ENCODE peak calls at places on chromosomes 16 and 17, in eight cellular contexts. Z is head of caudate nucleus; S is NCI-H460; E is MCF 10A; K is ELR; F is activated naive CD4-positive, alpha-beta T cell; B is CD4-positive, alpha-beta T cell; V is H1. Y is an unnamed sample.

GRCh38 chr17:73293480-73293911 is 18.3 kb downstream of the CDC42EP4 start:
- DNase-seq in Z (peak; percentile 56), E (peak; percentile 93), S (no peak), B (no peak), V (no peak), K (peak; percentile 90), F (no peak), Y (no peak)

GRCh38 chr17:82592289-82592683 is 56.0 kb downstream of the WDR45B start:
- DNase-seq in V (no peak), F (no peak), E (no peak), Z (no peak), B (no peak), S (no peak), K (no peak), Y (no peak)

GRCh38 chr16:75742424-75743047 is 16.2 kb upstream of the CPHXL start:
- DNase-seq in K (peak; percentile 36), S (no peak), E (peak; percentile 18), V (no peak), Z (no peak), F (no peak), B (no peak), Y (no peak)

GRCh38 chr16:81786321-81786720 is 7.2 kb downstream of the PLCG2 start:
- DNase-seq in B (no peak), V (no peak), F (no peak), E (no peak), S (no peak), Z (no peak), K (peak; percentile 38), Y (no peak)

GRCh38 chr17:79518330-79519151 is 92.3 kb downstream of the RBFOX3 start:
- DNase-seq in B (no peak), S (no peak), F (no peak), E (no peak), Z (no peak), V (no peak), K (no peak), Y (no peak)

GRCh38 chr17:19335951-19336631 is 26.4 kb downstream of the B9D1 start:
- DNase-seq in F (no peak), Z (no peak), K (no peak), E (no peak), B (no peak), V (no peak), S (no peak), Y (no peak)

GRCh38 chr17:70034158-70034557 is 40.9 kb upstream of the KCNJ16 start:
- DNase-seq in E (no peak), F (no peak), S (no peak), V (no peak), B (no peak), Z (no peak), K (no peak), Y (no peak)

GRCh38 chr16:75265911-75266701 is 14.7 kb upstream of the BCAR1 start:
- DNase-seq in Z (peak; percentile 59), B (no peak), F (no peak), S (peak; percentile 58), E (peak; percentile 65), K (peak; percentile 87), V (peak; percentile 93), Y (no peak)

GRCh38 chr17:77233635-77234334 is 93.0 kb downstream of the SEC14L1 start:
- DNase-seq in E (peak; percentile 77), S (peak; percentile 37), B (no peak), K (peak; percentile 86), F (no peak), Z (no peak), V (no peak), Y (no peak)

GRCh38 chr17:80601146-80601545 is 56.5 kb downstream of the RPTOR start:
- DNase-seq in K (no peak), V (no peak), E (no peak), B (no peak), F (no peak), Z (no peak), S (no peak), Y (no peak)

GRCh38 chr16:76729525-76729924 is 452.3 kb downstream of the CNTNAP4 start:
- DNase-seq in E (peak; percentile 57), K (no peak), S (peak; percentile 0), F (no peak), Z (no peak), B (no peak), V (no peak), Y (no peak)

GRCh38 chr16:67173808-67174705 is 3.7 kb downstream of the NOL3 start:
- DNase-seq in B (peak; percentile 38), V (peak; percentile 78), F (no peak), Z (peak; percentile 88), S (peak; percentile 91), E (peak; percentile 91), K (peak; percentile 91), Y (peak; percentile 74)

GRCh38 chr16:21100447-21100846 is 50.2 kb downstream of the DNAH3 start:
- DNase-seq in S (peak; percentile 71), V (no peak), Z (no peak), F (no peak), E (peak; percentile 66), B (no peak), K (peak; percentile 74), Y (no peak)

GRCh38 chr16:49620868-49621239 is 235.1 kb downstream of the ZNF423 start:
- DNase-seq in Z (no peak), K (no peak), V (no peak), E (no peak), S (no peak), B (no peak), F (no peak), Y (no peak)

GRCh38 chr17:74010903-74011302 is 192.6 kb upstream of the RPL38 start:
- DNase-seq in S (no peak), F (no peak), B (no peak), Z (no peak), K (no peak), V (no peak), E (no peak), Y (no peak)

GRCh38 chr16:88810166-88810867 is 1.4 kb downstream of the APRT start:
- DNase-seq in E (no peak), S (no peak), F (no peak), K (peak; percentile 62), B (no peak), Z (no peak), V (no peak), Y (no peak)

GRCh38 chr16:88770459-88771293 is 14.3 kb downstream of the PIEZO1 start:
- DNase-seq in E (peak; percentile 82), B (no peak), S (no peak), K (peak; percentile 24), F (no peak), Z (no peak), V (no peak), Y (peak; percentile 70)

GRCh38 chr17:58267347-58268324 is 13.1 kb downstream of the MPO start:
- DNase-seq in V (peak; percentile 33), K (no peak), B (no peak), E (no peak), S (no peak), F (no peak), Z (no peak), Y (no peak)

Y was measured in CD8-positive, alpha-beta T cell.